ENCODE peak calls at places on chromosomes 6 and 20, in four cellular contexts. One of them, this sample, is unnamed.

GRCh38 chr6:49001856-49002255 is 461.2 kb downstream of the MMUT start:
- DNase-seq in retina: no peak
- DNase-seq in DMS 273 treated with DMSO at 0.1 percent for 48 hours: no peak
- DNase-seq in psoas muscle: no peak
- DNase-seq in this sample: no peak

GRCh38 chr6:70668499-70668812 is 773 bp downstream of the SMAP1 start:
- DNase-seq in retina: no peak
- DNase-seq in DMS 273 treated with DMSO at 0.1 percent for 48 hours: no peak
- DNase-seq in psoas muscle: no peak
- DNase-seq in this sample: no peak

GRCh38 chr20:25310268-25310920 is 62.5 kb downstream of the PYGB start:
- DNase-seq in retina: no peak
- DNase-seq in DMS 273 treated with DMSO at 0.1 percent for 48 hours: peak
- DNase-seq in psoas muscle: no peak
- DNase-seq in this sample: peak

GRCh38 chr6:30053682-30054081 is 7.4 kb upstream of the POLR1H start:
- DNase-seq in retina: no peak
- DNase-seq in DMS 273 treated with DMSO at 0.1 percent for 48 hours: no peak
- DNase-seq in psoas muscle: no peak
- DNase-seq in this sample: no peak

GRCh38 chr6:13800615-13801014 is 13.7 kb downstream of the MCUR1 start:
- DNase-seq in retina: no peak
- DNase-seq in DMS 273 treated with DMSO at 0.1 percent for 48 hours: no peak
- DNase-seq in psoas muscle: no peak
- DNase-seq in this sample: no peak

GRCh38 chr20:16472045-16472872 is 101.0 kb downstream of the KIF16B start:
- DNase-seq in retina: no peak
- DNase-seq in DMS 273 treated with DMSO at 0.1 percent for 48 hours: no peak
- DNase-seq in psoas muscle: no peak
- DNase-seq in this sample: no peak

GRCh38 chr6:141981190-141981589 is 151.5 kb upstream of the GJE1 start:
- DNase-seq in retina: no peak
- DNase-seq in DMS 273 treated with DMSO at 0.1 percent for 48 hours: no peak
- DNase-seq in psoas muscle: no peak
- DNase-seq in this sample: no peak

GRCh38 chr6:132218063-132218696 is 183.1 kb downstream of the MOXD1 start:
- DNase-seq in retina: no peak
- DNase-seq in DMS 273 treated with DMSO at 0.1 percent for 48 hours: peak
- DNase-seq in psoas muscle: no peak
- DNase-seq in this sample: no peak

GRCh38 chr6:104312851-104313250 is 546.9 kb downstream of the HACE1 start:
- DNase-seq in retina: no peak
- DNase-seq in DMS 273 treated with DMSO at 0.1 percent for 48 hours: no peak
- DNase-seq in psoas muscle: no peak
- DNase-seq in this sample: no peak

GRCh38 chr6:160088069-160088773 is 33.4 kb upstream of the SLC22A1 start:
- DNase-seq in retina: peak
- DNase-seq in DMS 273 treated with DMSO at 0.1 percent for 48 hours: no peak
- DNase-seq in psoas muscle: peak
- DNase-seq in this sample: peak

GRCh38 chr6:74568851-74569250 is 637.0 kb downstream of the COL12A1 start:
- DNase-seq in retina: no peak
- DNase-seq in DMS 273 treated with DMSO at 0.1 percent for 48 hours: no peak
- DNase-seq in psoas muscle: no peak
- DNase-seq in this sample: no peak

GRCh38 chr20:22838001-22838400 is 197.1 kb upstream of the SSTR4 start:
- DNase-seq in retina: no peak
- DNase-seq in DMS 273 treated with DMSO at 0.1 percent for 48 hours: no peak
- DNase-seq in psoas muscle: no peak
- DNase-seq in this sample: no peak

GRCh38 chr6:104207635-104208034 is 652.1 kb downstream of the HACE1 start:
- DNase-seq in retina: no peak
- DNase-seq in DMS 273 treated with DMSO at 0.1 percent for 48 hours: no peak
- DNase-seq in psoas muscle: no peak
- DNase-seq in this sample: no peak

GRCh38 chr6:27138837-27139752 is 108.4 kb upstream of the PRSS16 start:
- DNase-seq in retina: peak
- DNase-seq in DMS 273 treated with DMSO at 0.1 percent for 48 hours: no peak
- DNase-seq in psoas muscle: no peak
- DNase-seq in this sample: no peak

GRCh38 chr20:57298457-57298856 is 31.1 kb upstream of the SPO11 start:
- DNase-seq in retina: no peak
- DNase-seq in DMS 273 treated with DMSO at 0.1 percent for 48 hours: no peak
- DNase-seq in psoas muscle: no peak
- DNase-seq in this sample: no peak

GRCh38 chr6:154719433-154719832 is 13.8 kb upstream of the SCAF8 start:
- DNase-seq in retina: no peak
- DNase-seq in DMS 273 treated with DMSO at 0.1 percent for 48 hours: no peak
- DNase-seq in psoas muscle: no peak
- DNase-seq in this sample: no peak

GRCh38 chr6:130841128-130841728 is 14.0 kb downstream of the SMLR1 start:
- DNase-seq in retina: no peak
- DNase-seq in DMS 273 treated with DMSO at 0.1 percent for 48 hours: no peak
- DNase-seq in psoas muscle: no peak
- DNase-seq in this sample: no peak

GRCh38 chr20:19361801-19362200 is 149.4 kb downstream of the SLC24A3 start:
- DNase-seq in retina: no peak
- DNase-seq in DMS 273 treated with DMSO at 0.1 percent for 48 hours: no peak
- DNase-seq in psoas muscle: no peak
- DNase-seq in this sample: no peak

GRCh38 chr20:17369506-17369905 is 142.7 kb downstream of the PCSK2 start:
- DNase-seq in retina: no peak
- DNase-seq in DMS 273 treated with DMSO at 0.1 percent for 48 hours: no peak
- DNase-seq in psoas muscle: no peak
- DNase-seq in this sample: no peak

GRCh38 chr20:53683506-53683905 is 89.9 kb upstream of the ZNF217 start:
- DNase-seq in retina: no peak
- DNase-seq in DMS 273 treated with DMSO at 0.1 percent for 48 hours: no peak
- DNase-seq in psoas muscle: no peak
- DNase-seq in this sample: no peak

GRCh38 chr6:47153066-47153755 is 111.1 kb upstream of the ADGRF1 start:
- DNase-seq in retina: no peak
- DNase-seq in DMS 273 treated with DMSO at 0.1 percent for 48 hours: no peak
- DNase-seq in psoas muscle: no peak
- DNase-seq in this sample: no peak

GRCh38 chr6:112117554-112117953 is 30.2 kb downstream of the FAM229B start:
- DNase-seq in retina: no peak
- DNase-seq in DMS 273 treated with DMSO at 0.1 percent for 48 hours: no peak
- DNase-seq in psoas muscle: no peak
- DNase-seq in this sample: no peak

GRCh38 chr6:132236744-132237143 is 164.5 kb downstream of the MOXD1 start:
- DNase-seq in retina: peak
- DNase-seq in DMS 273 treated with DMSO at 0.1 percent for 48 hours: no peak
- DNase-seq in psoas muscle: no peak
- DNase-seq in this sample: no peak

GRCh38 chr6:107690864-107691661 is 133.1 kb downstream of the SCML4 start:
- DNase-seq in retina: peak
- DNase-seq in DMS 273 treated with DMSO at 0.1 percent for 48 hours: no peak
- DNase-seq in psoas muscle: no peak
- DNase-seq in this sample: no peak

GRCh38 chr6:112372213-112372806 is 25.2 kb downstream of the RFPL4B start:
- DNase-seq in retina: no peak
- DNase-seq in DMS 273 treated with DMSO at 0.1 percent for 48 hours: peak
- DNase-seq in psoas muscle: no peak
- DNase-seq in this sample: no peak

GRCh38 chr6:170106906-170107525 is 183.9 kb downstream of the DLL1 start:
- DNase-seq in retina: no peak
- DNase-seq in DMS 273 treated with DMSO at 0.1 percent for 48 hours: no peak
- DNase-seq in psoas muscle: no peak
- DNase-seq in this sample: no peak

GRCh38 chr6:166410426-166410935 is 27.7 kb upstream of the MPC1 start:
- DNase-seq in retina: no peak
- DNase-seq in DMS 273 treated with DMSO at 0.1 percent for 48 hours: no peak
- DNase-seq in psoas muscle: no peak
- DNase-seq in this sample: no peak

GRCh38 chr20:59301343-59302007 is 1.1 kb downstream of the EDN3 start:
- DNase-seq in retina: no peak
- DNase-seq in DMS 273 treated with DMSO at 0.1 percent for 48 hours: no peak
- DNase-seq in psoas muscle: no peak
- DNase-seq in this sample: no peak

GRCh38 chr6:117615981-117616961 is 14.0 kb upstream of the GOPC start:
- DNase-seq in retina: no peak
- DNase-seq in DMS 273 treated with DMSO at 0.1 percent for 48 hours: no peak
- DNase-seq in psoas muscle: no peak
- DNase-seq in this sample: no peak

GRCh38 chr6:161273356-161273751 is 507 bp downstream of the AGPAT4 start:
- DNase-seq in retina: peak
- DNase-seq in DMS 273 treated with DMSO at 0.1 percent for 48 hours: peak
- DNase-seq in psoas muscle: peak
- DNase-seq in this sample: no peak

GRCh38 chr20:48739395-48740268 is 88.2 kb downstream of the PREX1 start:
- DNase-seq in retina: no peak
- DNase-seq in DMS 273 treated with DMSO at 0.1 percent for 48 hours: no peak
- DNase-seq in psoas muscle: no peak
- DNase-seq in this sample: no peak

GRCh38 chr6:126886106-126886505 is 232.4 kb upstream of the RSPO3 start:
- DNase-seq in retina: no peak
- DNase-seq in DMS 273 treated with DMSO at 0.1 percent for 48 hours: no peak
- DNase-seq in psoas muscle: no peak
- DNase-seq in this sample: no peak

GRCh38 chr6:8029243-8029870 is 34.8 kb downstream of the BLOC1S5 start:
- DNase-seq in retina: no peak
- DNase-seq in DMS 273 treated with DMSO at 0.1 percent for 48 hours: no peak
- DNase-seq in psoas muscle: no peak
- DNase-seq in this sample: no peak

GRCh38 chr20:57435498-57436222 is 44.5 kb downstream of the RBM38 start:
- DNase-seq in retina: peak
- DNase-seq in DMS 273 treated with DMSO at 0.1 percent for 48 hours: peak
- DNase-seq in psoas muscle: peak
- DNase-seq in this sample: no peak

GRCh38 chr6:30002871-30003270 is 58.2 kb upstream of the POLR1H start:
- DNase-seq in retina: no peak
- DNase-seq in DMS 273 treated with DMSO at 0.1 percent for 48 hours: no peak
- DNase-seq in psoas muscle: no peak
- DNase-seq in this sample: no peak

GRCh38 chr20:36847009-36847709 is 28.8 kb upstream of the TLDC2 start:
- DNase-seq in retina: peak
- DNase-seq in DMS 273 treated with DMSO at 0.1 percent for 48 hours: no peak
- DNase-seq in psoas muscle: peak
- DNase-seq in this sample: no peak

GRCh38 chr20:3158968-3159431 is 665 bp downstream of the FASTKD5 start:
- DNase-seq in retina: no peak
- DNase-seq in DMS 273 treated with DMSO at 0.1 percent for 48 hours: no peak
- DNase-seq in psoas muscle: no peak
- DNase-seq in this sample: no peak

GRCh38 chr6:14320342-14320741 is 202.8 kb downstream of the CD83 start:
- DNase-seq in retina: no peak
- DNase-seq in DMS 273 treated with DMSO at 0.1 percent for 48 hours: no peak
- DNase-seq in psoas muscle: no peak
- DNase-seq in this sample: no peak

GRCh38 chr6:166514196-166514595 is 72.3 kb downstream of the RAMACL start:
- DNase-seq in retina: no peak
- DNase-seq in DMS 273 treated with DMSO at 0.1 percent for 48 hours: no peak
- DNase-seq in psoas muscle: no peak
- DNase-seq in this sample: no peak